ENCODE peak calls at places on chromosome 16, in four cellular contexts. K, V, A and D are unnamed samples.

GRCh38 chr16:48282636-48283263 is 35.4 kb upstream of the ABCC11 start:
- DNase-seq in K (no peak), V (no peak), A (no peak), D (no peak)

GRCh38 chr16:48978501-48978900 is 303.1 kb downstream of the CBLN1 start:
- DNase-seq in K (no peak), V (no peak), A (no peak), D (no peak)

GRCh38 chr16:48862087-48862532 is 252.1 kb upstream of the N4BP1 start:
- DNase-seq in K (peak), V (no peak), A (no peak), D (no peak)

GRCh38 chr16:80105160-80105559 is 435.6 kb upstream of the DYNLRB2 start:
- DNase-seq in K (no peak), V (no peak), A (no peak), D (no peak)

GRCh38 chr16:25110392-25110947 is 1.1 kb upstream of the LCMT1 start:
- DNase-seq in K (no peak), V (no peak), A (no peak), D (no peak)

GRCh38 chr16:29977063-29977462 is 3.4 kb downstream of the TAOK2 start:
- DNase-seq in K (no peak), V (no peak), A (no peak), D (peak)

GRCh38 chr16:81265658-81266451 is 27.4 kb downstream of the BCO1 start:
- DNase-seq in K (no peak), V (peak), A (peak), D (no peak)

GRCh38 chr16:33059206-33059605 is 134.8 kb upstream of the TP53TG3C start:
- DNase-seq in K (peak), V (no peak), A (peak), D (no peak)

GRCh38 chr16:4788489-4788889 is 344 bp upstream of the SEPTIN12 start:
- DNase-seq in K (peak), V (no peak), A (no peak), D (no peak)

GRCh38 chr16:27769561-27770222 is 219.7 kb downstream of the KATNIP start:
- DNase-seq in K (no peak), V (no peak), A (no peak), D (no peak)

GRCh38 chr16:30941600-30942420 is 7.1 kb upstream of the ORAI3 start:
- DNase-seq in K (peak), V (no peak), A (peak), D (peak)

GRCh38 chr16:2967211-2967631 is 1.9 kb upstream of the PAQR4 start:
- DNase-seq in K (no peak), V (no peak), A (no peak), D (no peak)

GRCh38 chr16:81693047-81693446 is 86.0 kb upstream of the PLCG2 start:
- DNase-seq in K (no peak), V (no peak), A (no peak), D (no peak)

GRCh38 chr16:17377360-17378324 is 93.1 kb downstream of the XYLT1 start:
- DNase-seq in K (no peak), V (no peak), A (no peak), D (no peak)

GRCh38 chr16:12092347-12092882 is 115.9 kb downstream of the SNX29 start:
- DNase-seq in K (no peak), V (peak), A (no peak), D (no peak)

GRCh38 chr16:56869513-56870270 is 4.7 kb downstream of the SLC12A3 start:
- DNase-seq in K (peak), V (no peak), A (no peak), D (no peak)
- TF ChIP-seq CTCF in K (peak), V (no peak), A (no peak), D (no peak)

GRCh38 chr16:35184356-35184870 is 1725.0 kb downstream of the TP53TG3F start:
- DNase-seq in K (no peak), V (no peak), A (peak), D (no peak)

GRCh38 chr16:35185366-35186044 is 1726.1 kb downstream of the TP53TG3F start:
- DNase-seq in K (no peak), V (no peak), A (peak), D (no peak)

GRCh38 chr16:35186045-35186759 is 1726.8 kb downstream of the TP53TG3F start:
- DNase-seq in K (no peak), V (no peak), A (no peak), D (no peak)

GRCh38 chr16:35187665-35188225 is 1728.3 kb downstream of the TP53TG3F start:
- DNase-seq in K (no peak), V (no peak), A (no peak), D (no peak)

DNA sequence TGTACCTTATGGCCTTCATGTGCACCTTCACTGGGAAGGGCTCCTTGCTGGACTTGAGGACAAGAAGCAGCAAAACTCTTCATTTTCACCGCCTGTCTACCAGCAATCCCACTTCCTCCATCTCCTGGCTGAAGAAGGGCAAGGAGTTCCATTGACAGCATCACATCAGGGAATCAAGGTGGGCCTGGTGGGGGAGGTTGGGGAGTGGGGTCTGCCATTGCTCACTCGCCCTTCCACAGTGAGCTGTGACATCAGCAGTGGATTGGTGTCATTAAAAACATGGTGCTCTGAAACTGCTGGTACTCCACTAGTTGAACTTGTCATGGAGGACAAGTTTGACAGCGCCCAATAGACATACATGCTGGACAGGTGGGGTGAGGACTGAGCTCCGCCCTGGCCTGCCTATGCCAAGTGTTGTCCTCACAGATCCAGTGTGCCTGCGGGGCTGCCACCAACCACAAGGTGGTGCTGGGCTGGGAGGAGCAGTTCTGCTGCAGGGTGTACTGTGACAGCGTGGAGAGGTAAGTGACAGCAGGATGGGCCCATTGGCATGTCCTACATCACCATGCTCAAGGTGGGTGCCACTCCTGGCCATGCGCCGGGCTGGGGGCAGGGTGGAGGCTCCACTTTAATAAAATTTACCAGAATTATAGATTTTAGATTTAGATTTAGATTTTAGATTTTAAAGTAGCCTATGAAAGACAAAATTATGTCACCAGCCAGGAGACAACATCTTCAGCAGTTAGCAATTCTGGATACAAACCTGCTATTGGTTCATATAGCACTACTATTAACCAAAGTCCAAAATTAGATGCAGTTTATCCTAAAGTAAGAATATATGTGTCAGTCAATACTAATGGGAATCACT is 1729.1 kb downstream of the TP53TG3F start:
- DNase-seq in K (peak), V (no peak), A (peak), D (no peak)
- TF ChIP-seq CTCF in K (peak), V (no peak), A (no peak), D (no peak)

DNA sequence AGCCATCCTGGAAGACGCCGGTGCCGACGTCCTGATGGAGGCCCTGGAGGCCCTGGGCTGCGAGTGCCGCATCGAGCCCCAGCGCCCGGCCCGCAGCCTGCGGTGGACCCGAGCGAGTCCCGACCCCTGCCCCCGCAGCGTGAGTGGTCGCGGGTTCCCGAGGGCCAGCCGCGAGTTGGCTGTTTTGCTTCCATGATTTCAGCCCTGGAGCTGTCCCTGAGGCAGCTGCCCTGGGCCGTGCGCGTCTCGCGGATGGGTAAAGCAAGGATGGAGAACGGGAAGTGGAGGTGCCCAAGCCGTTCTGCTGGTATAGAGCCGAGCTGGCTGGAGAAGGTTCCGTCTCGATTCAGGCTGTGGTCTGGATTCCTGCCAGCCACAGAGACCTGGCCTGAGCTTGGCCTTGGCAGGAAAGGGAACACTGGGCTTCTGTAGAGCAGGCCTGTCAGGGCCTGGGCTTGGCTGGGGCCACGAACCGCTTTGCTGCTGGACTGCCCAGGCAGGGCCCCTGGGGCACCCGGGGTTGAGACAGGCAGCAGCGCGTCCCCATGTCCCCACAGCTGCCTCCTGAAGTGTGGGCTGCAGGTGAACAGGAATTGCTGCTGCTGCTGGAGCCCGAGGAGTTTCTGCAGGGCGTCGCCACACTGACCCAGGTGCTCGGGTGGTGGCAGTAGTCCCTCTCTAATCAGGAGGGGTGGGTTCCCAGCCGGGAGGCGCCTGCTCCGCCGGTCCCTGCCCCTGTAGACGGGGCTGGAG is 945 bp upstream of the MRPS34 start:
- DNase-seq in K (no peak), V (no peak), A (no peak), D (no peak)
- TF ChIP-seq CTCF in K (peak), V (no peak), A (no peak), D (no peak)

DNA sequence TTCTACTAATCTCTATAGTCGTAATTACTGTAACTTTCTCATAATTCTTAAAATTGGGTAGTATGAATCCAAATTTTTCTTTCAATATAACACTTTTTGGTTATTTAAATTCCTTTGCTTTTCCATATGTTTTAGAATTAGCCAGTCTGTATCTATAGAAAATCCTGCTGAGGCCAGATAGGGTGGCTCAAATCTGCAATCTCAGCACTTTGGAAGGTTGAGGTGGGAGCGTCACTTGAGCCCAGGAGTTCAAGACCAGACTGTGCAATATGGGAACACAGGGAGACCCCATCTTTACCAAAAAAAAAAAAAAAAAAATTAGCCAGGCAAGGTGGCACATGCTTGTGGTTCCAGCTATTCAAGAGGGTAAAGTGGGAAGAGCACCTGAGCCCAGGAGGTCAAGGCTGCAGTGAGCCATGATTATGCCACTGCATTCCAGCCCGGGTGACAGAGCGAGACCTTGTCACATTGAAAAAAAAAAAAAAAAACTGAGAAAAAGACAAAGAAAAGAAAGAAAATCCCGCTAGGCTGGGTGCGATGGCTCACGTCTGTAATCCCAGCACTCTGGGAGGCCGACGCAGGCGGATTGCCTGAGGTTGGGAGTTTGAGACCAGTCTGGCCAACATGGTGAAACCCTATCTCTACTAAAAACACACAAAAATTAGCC is 9.3 kb downstream of the TERF2 start:
- DNase-seq in K (no peak), V (no peak), A (no peak), D (no peak)
- TF ChIP-seq CTCF in K (no peak), V (no peak), A (no peak), D (no peak)

GRCh38 chr16:1762196-1762878 is 9.0 kb downstream of the NME3 start:
- DNase-seq in K (no peak), V (no peak), A (no peak), D (no peak)
- TF ChIP-seq CTCF in K (no peak), V (no peak), A (no peak), D (no peak)

DNA sequence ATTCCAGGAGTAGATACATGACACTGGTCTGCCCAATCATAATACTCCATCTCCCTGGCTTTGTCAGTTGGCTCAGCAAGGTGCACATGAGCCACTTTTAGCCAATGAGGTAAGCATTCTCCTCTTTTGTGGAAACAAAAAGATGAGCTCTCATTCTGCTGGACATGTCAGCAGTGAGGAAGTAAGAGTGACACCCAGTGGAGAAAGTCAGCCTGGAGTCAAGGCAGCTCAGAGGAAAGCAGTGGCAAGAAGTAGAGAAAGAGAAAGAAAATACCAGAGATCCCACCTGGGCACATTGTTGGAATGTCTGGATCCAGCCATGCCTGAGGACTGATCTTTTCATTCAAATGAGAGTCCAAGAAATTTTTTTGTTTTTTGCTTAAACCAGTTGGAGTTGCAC is 496.9 kb upstream of the C16orf82 start:
- DNase-seq in K (peak), V (no peak), A (no peak), D (no peak)
- TF ChIP-seq CTCF in K (peak), V (no peak), A (no peak), D (peak)